ENCODE peak calls at places on chromosomes 12 and 14, in five cellular contexts. E is heart left ventricle, N is suprapubic skin, P is A673, M is K562. R is an unnamed sample. For H3K27me3, the result is how much of the 10 kb centered on the place peaks cover.

GRCh38 chr12:121064116-121064515 is 25.1 kb upstream of the OASL start:
- DNase-seq in E (no peak), N (no peak), P (no peak), M (no peak), R (no peak)

GRCh38 chr12:452667-453210 is 7.0 kb upstream of the B4GALNT3 start:
- DNase-seq in E (no peak), N (no peak), P (no peak), M (no peak), R (no peak)

GRCh38 chr14:59274991-59275391 is 86.5 kb downstream of the DAAM1 start:
- DNase-seq in E (peak), N (no peak), P (peak), M (no peak), R (no peak)

GRCh38 chr12:1306096-1306495 is 288.3 kb downstream of the FBXL14 start:
- DNase-seq in E (no peak), N (no peak), P (no peak), M (peak), R (no peak)

GRCh38 chr14:74979442-74980397 is 23.0 kb upstream of the EIF2B2 start:
- DNase-seq in E (no peak), N (peak), P (peak), M (no peak), R (no peak)

GRCh38 chr12:50637870-50638481 is 125.9 kb upstream of the ATF1 start:
- DNase-seq in E (no peak), N (no peak), P (peak), M (peak), R (no peak)

GRCh38 chr14:68110989-68111704 is 291.6 kb downstream of the RAD51B start:
- DNase-seq in E (no peak), N (no peak), P (peak), M (no peak), R (no peak)

GRCh38 chr12:43501705-43502104 is 50.3 kb downstream of the ADAMTS20 start:
- DNase-seq in E (no peak), N (no peak), P (peak), M (peak), R (no peak)

GRCh38 chr14:57060276-57060956 is 208.3 kb downstream of the EXOC5 start:
- DNase-seq in E (no peak), N (no peak), P (no peak), M (peak), R (no peak)

GRCh38 chr12:102543494-102543893 is 63.1 kb upstream of the IGF1 start:
- DNase-seq in E (no peak), N (no peak), P (no peak), M (peak), R (no peak)

GRCh38 chr12:90909069-90909676 is 45.8 kb downstream of the CCER1 start:
- DNase-seq in E (no peak), N (no peak), P (peak), M (peak), R (no peak)

GRCh38 chr14:54784657-54785056 is 118.0 kb downstream of the GCH1 start:
- DNase-seq in E (peak), N (no peak), P (no peak), M (no peak), R (no peak)

GRCh38 chr12:45050751-45051489 is at the start of gene DBX2:
- DNase-seq in E (no peak), N (no peak), P (peak), M (no peak), R (no peak)

GRCh38 chr14:34203271-34203722 is 252.4 kb upstream of the EGLN3 start:
- DNase-seq in E (no peak), N (no peak), P (no peak), M (no peak), R (peak)

GRCh38 chr12:62792526-62792925 is 142.4 kb downstream of the PPM1H start:
- DNase-seq in E (no peak), N (no peak), P (no peak), M (no peak), R (no peak)

GRCh38 chr12:6563448-6564050 is 4.5 kb downstream of the NOP2 start:
- DNase-seq in E (peak), N (no peak), P (peak), M (peak), R (no peak)

GRCh38 chr12:65881348-65881961 is 57.2 kb downstream of the HMGA2 start:
- DNase-seq in E (peak), N (no peak), P (peak), M (no peak), R (no peak)

GRCh38 chr14:99026471-99026870 is 245.5 kb downstream of the BCL11B start:
- DNase-seq in E (no peak), N (no peak), P (peak), M (no peak), R (no peak)

GRCh38 chr12:15883536-15883935 is 1.3 kb downstream of the STRAP start:
- DNase-seq in E (no peak), N (no peak), P (no peak), M (no peak), R (no peak)

DNA sequence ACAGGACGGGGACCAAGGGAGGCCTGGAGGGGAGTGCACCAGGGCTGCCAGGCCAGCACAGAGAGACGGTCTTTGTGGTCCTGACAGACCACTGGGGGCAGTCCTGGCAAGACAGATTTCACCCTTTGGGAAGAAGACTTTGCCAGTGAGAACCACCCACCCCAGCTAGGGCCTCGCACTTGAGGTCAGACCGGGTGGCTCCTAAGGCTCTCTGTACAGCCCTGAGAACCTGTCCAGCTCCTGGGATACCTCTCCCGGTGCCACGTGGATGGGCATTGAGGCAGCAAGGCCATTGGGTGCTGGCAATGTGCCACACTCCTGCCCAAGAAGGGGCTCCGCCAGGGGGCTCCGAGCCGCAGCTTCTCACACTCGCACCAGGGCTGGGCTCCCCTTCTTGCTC is 42.4 kb downstream of the DEGS2 start:
- DNase-seq in E (no peak), N (no peak), P (no peak), M (no peak), R (no peak)
- H3K27me3 ChIP-seq in E (under half), N (under half), P (under half), M (under half), R (under half)

DNA sequence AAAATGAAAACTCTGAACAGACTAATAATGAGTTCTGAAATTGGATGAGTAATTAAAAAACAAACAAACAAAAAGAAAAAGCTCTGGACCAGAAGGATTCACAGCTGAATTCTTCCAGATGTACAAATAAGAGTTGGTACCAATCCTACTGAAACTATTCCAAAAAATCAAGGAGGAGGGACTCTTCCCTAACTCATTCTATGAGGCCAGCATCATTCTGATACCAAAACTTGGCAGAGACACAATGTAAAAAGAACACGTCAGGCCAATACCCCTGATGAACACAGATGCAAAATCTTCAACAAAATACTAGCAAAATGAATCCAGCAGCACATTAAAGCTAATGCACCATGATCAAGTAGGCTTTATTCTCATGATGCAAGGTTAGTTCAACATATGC is 183.9 kb upstream of the CNOT2 start:
- DNase-seq in E (no peak), N (no peak), P (no peak), M (no peak), R (no peak)
- H3K4me3 ChIP-seq in E (no peak), N (no peak), P (no peak), M (no peak), R (no peak)

GRCh38 chr14:92734618-92735017 is 13.8 kb downstream of the LGMN start:
- DNase-seq in E (no peak), N (no peak), P (no peak), M (peak), R (no peak)

GRCh38 chr14:92729632-92730358 is 18.6 kb downstream of the LGMN start:
- DNase-seq in E (no peak), N (no peak), P (no peak), M (no peak), R (no peak)

GRCh38 chr14:92733007-92733406 is 15.4 kb downstream of the LGMN start:
- DNase-seq in E (no peak), N (no peak), P (no peak), M (peak), R (no peak)

GRCh38 chr14:92728781-92729364 is 19.6 kb downstream of the LGMN start:
- DNase-seq in E (no peak), N (peak), P (peak), M (peak), R (no peak)

DNA sequence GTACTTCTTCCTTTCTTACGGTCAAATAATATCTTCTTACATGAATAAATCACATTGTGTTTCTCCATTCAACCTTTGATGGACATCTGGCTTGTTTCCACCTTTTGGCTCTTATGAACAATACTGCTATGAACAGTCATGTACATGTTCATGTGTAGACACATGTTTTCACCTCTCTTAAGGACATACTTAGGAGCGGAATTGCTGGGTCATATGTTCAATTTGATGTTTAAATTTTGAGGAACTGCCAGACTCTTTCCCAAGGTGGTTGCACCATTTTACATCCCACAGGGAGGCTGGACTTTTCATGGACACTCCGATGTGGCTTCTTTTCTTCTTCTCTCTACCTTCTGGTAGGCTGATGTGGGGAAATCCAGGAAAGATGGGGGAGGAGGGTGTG is 16.8 kb downstream of the LGMN start:
- DNase-seq in E (no peak), N (no peak), P (no peak), M (no peak), R (no peak)
- H3K27me3 ChIP-seq in E (under half), N (under half), P (under half), M (under half), R (under half)

DNA sequence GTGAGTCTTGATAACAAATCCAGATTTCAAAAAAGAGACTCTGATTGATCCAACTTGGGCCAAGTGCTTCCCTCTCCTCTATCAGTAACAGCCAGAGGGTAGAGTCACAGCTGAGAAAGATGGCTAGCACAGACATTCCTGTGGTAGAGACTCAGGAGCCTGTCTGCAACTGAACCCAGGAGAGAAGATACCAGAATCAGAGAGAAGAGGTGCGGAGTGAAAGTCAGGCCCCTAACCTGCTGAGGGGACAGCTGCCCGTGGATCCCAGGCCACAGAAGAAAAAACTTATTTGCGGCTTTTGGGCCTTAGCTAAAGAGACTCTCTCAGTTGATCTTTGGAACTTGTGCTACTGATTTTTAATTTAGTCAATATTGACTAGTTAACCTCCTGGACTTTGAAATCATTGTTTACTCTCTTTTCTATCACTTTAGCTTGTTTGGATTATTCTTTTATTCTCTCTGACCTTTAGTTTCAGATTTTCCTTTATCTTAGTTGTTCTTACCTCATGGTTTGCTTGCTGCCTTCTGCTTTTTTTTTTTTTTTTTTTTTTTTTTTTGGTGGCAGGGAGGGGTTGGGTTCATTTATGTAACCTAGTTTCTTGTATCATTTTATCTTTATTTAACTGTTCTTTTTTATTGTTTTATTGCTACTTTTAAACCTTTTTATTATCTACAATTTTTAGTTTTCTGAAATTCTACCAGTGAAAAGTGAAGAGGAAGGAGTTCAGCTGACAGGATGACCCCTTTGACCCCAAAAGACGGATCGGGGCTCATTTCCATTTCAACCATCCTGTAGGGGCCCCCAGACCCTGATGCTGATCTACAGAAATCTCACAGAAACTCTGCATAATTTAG is 154.9 kb upstream of the KRR1 start:
- DNase-seq in E (no peak), N (no peak), P (no peak), M (no peak), R (no peak)
- H3K4me3 ChIP-seq in E (no peak), N (no peak), P (no peak), M (no peak), R (no peak)

GRCh38 chr12:117241697-117242096 is 51.4 kb upstream of the FBXO21 start:
- DNase-seq in E (no peak), N (no peak), P (no peak), M (no peak), R (no peak)
- H3K27me3 ChIP-seq in E (under half), N (under half), P (under half), M (under half), R (under half)

DNA sequence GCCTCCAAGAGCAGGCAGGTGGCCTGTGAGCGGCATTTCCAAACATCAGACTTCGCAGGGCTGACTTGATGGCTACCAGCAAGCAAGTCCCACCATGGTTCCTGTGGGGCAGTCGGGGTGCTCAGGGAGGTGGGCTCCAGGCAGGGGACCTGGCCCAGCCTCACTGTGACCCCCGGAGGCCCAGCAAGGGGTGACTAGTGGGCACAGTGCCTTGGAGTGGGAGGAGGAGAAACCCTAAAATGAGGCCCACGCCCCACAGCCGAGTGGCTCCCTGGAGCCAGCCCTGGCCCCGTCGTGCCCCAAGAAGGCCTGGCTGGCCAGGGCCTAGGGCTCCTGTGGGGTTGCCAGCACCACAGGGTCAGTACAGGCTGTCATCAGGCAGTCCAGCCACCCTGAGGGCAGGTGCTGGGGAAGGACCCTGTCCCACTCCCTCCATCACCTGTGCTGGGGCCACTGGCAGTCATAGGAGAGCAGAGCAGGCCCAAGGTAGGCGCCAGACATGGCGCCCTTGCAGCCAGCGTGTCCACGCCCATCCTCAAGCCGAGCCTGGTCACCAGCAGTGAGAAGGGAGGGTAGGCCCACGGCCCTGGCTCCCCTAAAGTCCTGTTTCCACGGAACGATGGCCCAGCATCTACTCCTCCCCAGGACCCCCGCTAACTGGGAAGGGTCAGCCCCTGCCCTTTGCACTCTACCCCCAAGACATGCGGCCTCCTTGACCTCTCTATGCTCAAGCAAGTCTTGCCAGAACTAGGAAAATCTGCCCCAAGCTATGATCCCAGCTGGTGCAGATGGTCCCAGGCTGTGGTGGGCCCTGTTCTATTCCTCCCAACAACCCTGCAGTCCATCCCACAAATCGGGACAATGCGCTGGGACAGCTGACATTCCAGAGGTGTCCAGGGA is 144.2 kb upstream of the C14orf180 start:
- DNase-seq in E (no peak), N (peak), P (no peak), M (no peak), R (no peak)
- H3K4me3 ChIP-seq in E (no peak), N (peak), P (no peak), M (no peak), R (no peak)

DNA sequence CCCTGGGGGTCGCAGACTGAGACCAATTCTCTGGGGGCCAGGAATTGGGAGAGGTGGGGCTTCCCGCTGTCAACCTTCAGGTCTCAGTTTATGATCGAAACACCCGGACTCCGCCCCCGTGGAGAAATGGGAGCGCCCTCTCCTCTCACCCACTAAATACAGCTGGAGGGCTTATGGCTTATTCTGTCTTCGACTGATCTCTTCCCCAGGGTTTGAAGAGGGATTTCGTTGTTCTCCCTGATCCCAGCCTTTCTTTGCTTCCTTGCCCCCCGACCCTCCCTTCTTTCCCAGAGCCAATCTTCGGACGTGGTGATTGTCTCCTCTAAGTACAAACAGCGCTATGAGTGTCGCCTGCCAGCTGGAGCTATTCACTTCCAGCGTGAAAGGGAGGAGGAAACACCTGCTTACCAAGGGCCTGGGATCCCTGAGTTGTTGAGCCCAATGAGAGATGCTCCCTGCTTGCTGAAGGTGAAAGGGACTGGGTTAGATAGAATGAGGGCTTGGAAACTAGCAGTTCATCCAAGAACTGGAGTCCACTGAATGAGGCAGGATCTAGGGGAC is 607 bp downstream of the OS9 start:
- DNase-seq in E (peak), N (no peak), P (no peak), M (peak), R (no peak)
- H3K27me3 ChIP-seq in E (under half), N (under half), P (under half), M (under half), R (under half)

GRCh38 chr14:32635103-32635719 is 303.5 kb upstream of the NPAS3 start:
- DNase-seq in E (no peak), N (no peak), P (peak), M (no peak), R (no peak)
- H3K4me3 ChIP-seq in E (peak), N (peak), P (peak), M (no peak), R (no peak)

DNA sequence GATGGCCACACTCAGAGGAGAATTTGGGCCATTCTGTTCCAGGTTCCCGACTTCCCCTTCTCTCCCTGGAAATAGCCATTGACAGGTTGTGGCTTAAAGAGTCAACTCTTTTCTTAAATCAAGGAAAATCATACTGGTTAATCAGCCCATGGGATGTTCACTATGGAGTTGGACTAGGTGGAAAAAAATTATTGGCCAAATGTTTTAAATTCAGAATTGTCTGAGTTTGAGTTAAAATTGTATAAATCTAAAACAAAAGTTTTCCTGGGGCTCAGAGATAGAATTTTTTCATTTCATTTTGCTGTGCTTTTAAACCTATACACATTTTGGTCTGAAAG is 6.5 kb downstream of the ESRRB start:
- DNase-seq in E (no peak), N (no peak), P (no peak), M (no peak), R (no peak)
- H3K27me3 ChIP-seq in E (under half), N (half or more), P (half or more), M (under half), R (under half)

DNA sequence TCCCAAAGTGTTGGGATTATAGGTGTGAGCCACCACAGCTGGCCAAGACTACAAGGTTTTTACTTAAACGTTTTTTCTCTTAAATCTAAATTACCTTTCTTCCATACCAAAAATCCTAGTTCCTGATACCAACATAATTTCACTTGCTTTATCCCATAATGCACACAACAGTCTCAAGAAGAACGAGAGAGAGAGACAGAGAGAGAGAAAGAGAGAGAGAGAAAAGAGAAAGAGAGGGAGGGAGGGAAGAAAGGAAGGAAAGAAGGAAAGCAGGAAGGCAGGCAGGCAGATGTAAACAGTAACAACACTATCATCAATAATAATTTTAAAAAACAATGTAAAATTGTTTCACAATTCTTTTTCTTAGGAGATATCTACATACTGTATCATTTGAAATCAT is 118.4 kb downstream of the BTG1 start:
- DNase-seq in E (no peak), N (no peak), P (no peak), M (no peak), R (no peak)
- H3K4me3 ChIP-seq in E (no peak), N (no peak), P (no peak), M (no peak), R (no peak)